ENCODE peak calls at places on chromosomes 6 and 20, in nine cellular contexts. M is neuronal stem cell; W is stimulated activated CD4-positive, alpha-beta T cell treated with anti-CD3 and anti-CD28 coated beads, Interleukin-15, amount 100 ng/mL, for 24 hours; X is WTC11; F is iPS-NIHi11; S is ascending aorta; B is iris pigment epithelial cell; N is H7; Z is ovary. U is an unnamed sample.

GRCh38 chr6:134510920-134511319 is 193.0 kb upstream of the SGK1 start:
- DNase-seq in B (no peak), F (no peak), Z (no peak), N (no peak), M (no peak), X (no peak), S (no peak), W (no peak), U (no peak)

GRCh38 chr6:13760948-13761347 is 49.3 kb upstream of the RANBP9 start:
- DNase-seq in M (no peak), N (no peak), B (peak; percentile 24), Z (peak; percentile 63), X (no peak), F (no peak), S (peak; percentile 84), W (no peak), U (no peak)

GRCh38 chr20:49278817-49279676 is 1.2 kb upstream of the ZNFX1 start:
- DNase-seq in Z (no peak), N (no peak), F (no peak), S (no peak), M (no peak), B (no peak), W (peak; percentile 65), X (no peak), U (no peak)

GRCh38 chr6:94269256-94269655 is 849.9 kb upstream of the EPHA7 start:
- DNase-seq in N (no peak), F (no peak), S (no peak), B (no peak), X (no peak), W (no peak), Z (no peak), M (no peak), U (no peak)

GRCh38 chr20:49132995-49133451 is 55.1 kb downstream of the STAU1 start:
- DNase-seq in B (peak; percentile 70), S (no peak), F (peak; percentile 45), Z (no peak), M (peak; percentile 39), N (peak; percentile 50), W (no peak), X (no peak), U (peak; percentile 79)

GRCh38 chr6:97049254-97050004 is 124.9 kb downstream of the KLHL32 start:
- DNase-seq in N (no peak), F (no peak), S (no peak), B (no peak), M (no peak), X (no peak), Z (no peak), W (peak; percentile 11), U (no peak)

GRCh38 chr20:41339957-41340326 is 679 bp upstream of the LPIN3 start:
- DNase-seq in F (peak; percentile 87), N (peak; percentile 95), M (peak; percentile 79), W (peak; percentile 88), S (peak; percentile 91), Z (peak; percentile 85), X (peak; percentile 98), B (peak; percentile 59), U (peak; percentile 97)

GRCh38 chr6:79079425-79080130 is 1.5 kb upstream of the PHIP start:
- DNase-seq in Z (no peak), X (no peak), N (peak; percentile 8), F (no peak), B (peak; percentile 12), W (no peak), M (no peak), S (no peak), U (peak; percentile 49)

GRCh38 chr20:34771680-34772081 is 53.8 kb downstream of the NCOA6 start:
- DNase-seq in Z (no peak), F (no peak), W (no peak), X (no peak), B (peak; percentile 77), S (no peak), M (no peak), N (no peak), U (no peak)

GRCh38 chr6:119231394-119231793 is 118.2 kb downstream of the MAN1A1 start:
- DNase-seq in S (no peak), Z (no peak), B (no peak), F (no peak), X (no peak), N (no peak), M (no peak), W (no peak), U (no peak)

GRCh38 chr6:108106261-108106660 is 31.7 kb upstream of the OSTM1 start:
- DNase-seq in M (no peak), F (peak; percentile 57), N (peak; percentile 78), Z (no peak), W (no peak), X (peak; percentile 54), S (no peak), B (no peak), U (peak; percentile 79)

GRCh38 chr6:36025932-36026327 is 1.5 kb upstream of the SLC26A8 start:
- DNase-seq in S (no peak), M (no peak), X (no peak), N (peak; percentile 15), B (peak; percentile 22), Z (no peak), F (no peak), W (no peak), U (peak; percentile 64)

GRCh38 chr20:59752704-59753460 is 148.5 kb downstream of the PHACTR3 start:
- DNase-seq in Z (no peak), N (no peak), W (no peak), X (no peak), B (no peak), M (no peak), F (no peak), S (no peak), U (no peak)

GRCh38 chr20:23582293-23582692 is 14.0 kb upstream of the CST9L start:
- DNase-seq in W (no peak), Z (no peak), X (no peak), S (no peak), N (no peak), M (no peak), F (no peak), B (no peak), U (no peak)

GRCh38 chr6:56571605-56572004 is 71.1 kb downstream of the DST start:
- DNase-seq in Z (no peak), N (no peak), X (no peak), S (no peak), B (no peak), W (no peak), F (no peak), M (no peak), U (no peak)

GRCh38 chr6:52670502-52671409 is at the start of gene TMEM14A:
- DNase-seq in W (peak; percentile 96), X (peak; percentile 99), S (peak; percentile 95), N (peak; percentile 97), B (peak; percentile 87), M (peak; percentile 89), F (peak; percentile 97), Z (peak; percentile 92), U (peak; percentile 97)

GRCh38 chr6:116883005-116883404 is 6.0 kb downstream of the RFX6 start:
- DNase-seq in N (no peak), X (no peak), S (no peak), M (no peak), W (no peak), F (no peak), Z (no peak), B (peak; percentile 3), U (no peak)

GRCh38 chr20:50305636-50306477 is 115.2 kb downstream of the CEBPB start:
- DNase-seq in N (no peak), F (no peak), X (no peak), S (no peak), B (no peak), Z (peak; percentile 77), M (no peak), W (no peak), U (no peak)

GRCh38 chr6:140636237-140636636 is 1261.8 kb upstream of the CITED2 start:
- DNase-seq in B (no peak), W (no peak), S (no peak), F (no peak), X (no peak), N (no peak), Z (no peak), M (no peak), U (no peak)

GRCh38 chr6:134830945-134831344 is 119.0 kb downstream of the ALDH8A1 start:
- DNase-seq in S (peak; percentile 25), B (no peak), Z (no peak), F (no peak), X (no peak), W (no peak), M (no peak), N (no peak), U (no peak)

GRCh38 chr6:161272600-161273355 is 1.1 kb downstream of the AGPAT4 start:
- DNase-seq in B (peak; percentile 55), W (peak; percentile 14), X (no peak), Z (peak; percentile 42), M (peak; percentile 63), N (peak; percentile 75), S (no peak), F (peak; percentile 43), U (peak; percentile 86)

GRCh38 chr6:110341671-110342304 is 16.4 kb downstream of the METTL24 start:
- DNase-seq in M (no peak), F (no peak), Z (no peak), B (peak; percentile 34), X (peak; percentile 58), S (no peak), W (no peak), N (peak; percentile 67), U (peak; percentile 79)

GRCh38 chr6:122839477-122839876 is 50.4 kb downstream of the SMPDL3A start:
- DNase-seq in X (peak; percentile 71), W (peak; percentile 58), N (peak; percentile 67), Z (peak; percentile 54), M (peak; percentile 66), F (peak; percentile 79), B (peak; percentile 54), S (peak; percentile 66), U (peak; percentile 79)

GRCh38 chr20:48892849-48893352 is 28.6 kb upstream of the ARFGEF2 start:
- DNase-seq in X (no peak), Z (no peak), F (no peak), W (no peak), M (no peak), S (no peak), B (no peak), N (no peak), U (no peak)

GRCh38 chr6:77106992-77107391 is 356.3 kb downstream of the HTR1B start:
- DNase-seq in X (no peak), W (no peak), F (no peak), N (no peak), M (no peak), B (peak; percentile 24), Z (no peak), S (no peak), U (no peak)

GRCh38 chr6:49462071-49462470 is 982 bp downstream of the MMUT start:
- DNase-seq in M (no peak), S (no peak), X (no peak), F (no peak), B (peak; percentile 32), W (no peak), N (no peak), Z (no peak), U (no peak)

GRCh38 chr6:2542858-2543218 is 207.9 kb downstream of the MYLK4 start:
- DNase-seq in M (no peak), B (peak; percentile 98), F (no peak), X (no peak), N (no peak), W (peak; percentile 45), Z (no peak), S (no peak), U (no peak)

GRCh38 chr20:39890697-39891096 is 798.3 kb downstream of the MAFB start:
- DNase-seq in F (no peak), M (no peak), S (no peak), W (no peak), N (no peak), Z (no peak), X (no peak), B (no peak), U (no peak)

GRCh38 chr6:7561153-7561964 is 19.9 kb downstream of the DSP start:
- DNase-seq in Z (no peak), S (no peak), B (no peak), N (no peak), X (no peak), M (no peak), F (no peak), W (no peak), U (no peak)

GRCh38 chr6:104537185-104537584 is 322.5 kb downstream of the HACE1 start:
- DNase-seq in M (no peak), S (no peak), X (no peak), B (peak; percentile 84), F (no peak), N (no peak), Z (no peak), W (no peak), U (no peak)

GRCh38 chr6:106115231-106115630 is 29.1 kb downstream of the PRDM1 start:
- DNase-seq in B (no peak), Z (no peak), W (no peak), F (no peak), N (no peak), M (no peak), S (no peak), X (no peak), U (no peak)

U was measured in GM23338.